ENCODE peak calls at places on chromosomes 1 and 21, in four cellular contexts. Z is B cell, J is prostate gland, H is WTC11. M is an unnamed sample.

GRCh38 chr1:182189535-182190066 is 128.1 kb upstream of the ZNF648 start:
- DNase-seq in Z (no peak), J (no peak), H (no peak), M (no peak)

GRCh38 chr1:61626820-61627219 is 98.1 kb downstream of the TM2D1 start:
- DNase-seq in Z (no peak), J (no peak), H (no peak), M (no peak)

GRCh38 chr1:94434339-94435092 is 16.3 kb downstream of the ABCD3 start:
- DNase-seq in Z (no peak), J (no peak), H (no peak), M (no peak)

GRCh38 chr1:8134546-8135235 is 108.6 kb upstream of the ERRFI1 start:
- DNase-seq in Z (no peak), J (no peak), H (no peak), M (no peak)

GRCh38 chr1:210144736-210145135 is 87.9 kb upstream of the SERTAD4 start:
- DNase-seq in Z (no peak), J (no peak), H (no peak), M (no peak)

GRCh38 chr1:230768903-230769570 is 21.8 kb downstream of the CAPN9 start:
- DNase-seq in Z (no peak), J (peak), H (no peak), M (no peak)

GRCh38 chr1:226603976-226604845 is 55.6 kb downstream of the STUM start:
- DNase-seq in Z (no peak), J (no peak), H (peak), M (no peak)

GRCh38 chr1:232655041-232655745 is 25.3 kb upstream of the SIPA1L2 start:
- DNase-seq in Z (no peak), J (no peak), H (no peak), M (no peak)

GRCh38 chr21:45517249-45518065 is 24.8 kb downstream of the SLC19A1 start:
- DNase-seq in Z (no peak), J (no peak), H (no peak), M (no peak)

GRCh38 chr1:184974086-184974836 is at the start of gene NIBAN1:
- DNase-seq in Z (peak), J (peak), H (peak), M (peak)
- TF ChIP-seq CTCF in Z (no peak), J (no peak), H (no peak), M (no peak)

DNA sequence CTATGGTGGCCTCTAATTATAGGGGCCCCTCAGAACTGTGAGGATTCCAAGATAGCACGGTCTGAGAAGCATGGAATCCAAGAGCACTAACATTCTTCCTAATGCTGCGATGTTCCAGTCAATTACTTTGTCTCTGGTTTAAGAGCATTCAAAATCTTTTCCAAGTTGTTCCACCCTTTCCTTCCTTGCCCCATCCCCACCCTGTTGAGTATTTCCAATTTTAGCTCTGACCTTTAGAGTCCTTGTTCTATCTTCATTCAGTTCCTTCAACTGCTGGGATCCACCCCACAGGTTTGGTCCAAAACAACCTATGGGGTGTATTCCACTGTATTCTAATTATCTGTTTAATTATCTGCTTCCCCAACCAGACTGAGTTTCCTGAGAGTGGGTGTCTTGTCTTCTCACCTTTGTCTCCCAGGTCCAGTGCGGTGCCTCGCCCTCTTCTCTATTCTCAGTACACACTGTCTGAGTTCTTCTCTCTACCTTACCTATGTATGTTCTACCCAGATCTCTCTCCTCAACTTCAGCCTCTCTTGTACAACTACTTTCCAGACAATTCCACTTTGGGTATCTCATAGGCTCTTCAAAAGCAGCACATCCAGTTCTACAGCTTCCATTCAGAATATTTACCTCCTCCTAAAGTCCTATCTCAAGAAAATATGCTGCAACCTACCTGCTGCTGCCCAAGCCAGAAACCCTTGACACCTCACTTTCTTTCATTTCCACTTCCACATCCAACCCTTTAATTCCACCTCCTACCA is 25.0 kb upstream of the BCL9 start:
- DNase-seq in Z (no peak), J (no peak), H (no peak), M (no peak)
- TF ChIP-seq CTCF in Z (no peak), J (no peak), H (no peak), M (no peak)

GRCh38 chr1:13570924-13571323 is 12.7 kb upstream of the PDPN start:
- DNase-seq in Z (no peak), J (no peak), H (no peak), M (no peak)
- TF ChIP-seq CTCF in Z (peak), J (no peak), H (peak), M (peak)

GRCh38 chr1:161157867-161158266 is 1.4 kb upstream of the USP21 start:
- DNase-seq in Z (no peak), J (no peak), H (no peak), M (no peak)
- TF ChIP-seq CTCF in Z (no peak), J (no peak), H (no peak), M (no peak)